ENCODE peak calls at places on chromosomes 2 and 18, in seven cellular contexts. A is mesendoderm, D is IMR-90, U is trophoblast cell, N is H9, L is H1, Y is mesenchymal stem cell. Z is an unnamed sample.

GRCh38 chr2:240435457-240435954 is at the start of gene GPC1:
- DNase-seq in U (peak), Y (peak), L (no peak), D (peak), A (peak), N (peak), Z (peak)

GRCh38 chr2:40859617-40860016 is 407.7 kb upstream of the SLC8A1 start:
- DNase-seq in L (no peak), N (peak), A (peak), U (no peak), Y (no peak), D (no peak), Z (no peak)

GRCh38 chr2:200469708-200470600 is 39.9 kb downstream of the KCTD18 start:
- DNase-seq in N (no peak), D (no peak), L (no peak), U (peak), Y (no peak), A (no peak), Z (peak)

GRCh38 chr2:128536925-128537620 is 218.4 kb upstream of the HS6ST1 start:
- DNase-seq in N (peak), L (peak), Y (peak), A (peak), U (no peak), D (peak), Z (peak)

GRCh38 chr2:17934721-17935120 is 56.3 kb downstream of the KCNS3 start:
- DNase-seq in A (no peak), L (no peak), D (peak), Y (peak), U (no peak), N (no peak), Z (no peak)

GRCh38 chr18:61203151-61203550 is 130.1 kb upstream of the CDH20 start:
- DNase-seq in Y (peak), D (no peak), L (no peak), A (no peak), U (peak), N (no peak), Z (no peak)

GRCh38 chr2:157444643-157445040 is 753 bp upstream of the CYTIP start:
- DNase-seq in A (no peak), D (no peak), L (no peak), U (no peak), Y (no peak), N (no peak), Z (no peak)

GRCh38 chr18:5600376-5601071 is 56.7 kb upstream of the EPB41L3 start:
- DNase-seq in Y (no peak), L (no peak), A (peak), U (peak), D (peak), N (no peak), Z (no peak)

GRCh38 chr2:115162454-115163293 is 720.2 kb downstream of the DPP10 start:
- DNase-seq in U (peak), Y (peak), L (no peak), D (no peak), N (peak), A (peak), Z (peak)

GRCh38 chr2:217785544-217786045 is 217.2 kb downstream of the TNS1 start:
- DNase-seq in Y (peak), L (peak), N (peak), A (peak), D (peak), U (peak), Z (peak)

GRCh38 chr2:8548065-8548870 is 133.6 kb upstream of the ID2 start:
- DNase-seq in U (no peak), N (peak), L (no peak), A (no peak), D (no peak), Y (no peak), Z (no peak)

GRCh38 chr2:17300141-17300540 is 218.1 kb downstream of the RAD51AP2 start:
- DNase-seq in U (peak), A (no peak), Y (peak), L (no peak), N (no peak), D (peak), Z (no peak)

GRCh38 chr2:1037066-1037465 is 86.4 kb downstream of the SNTG2 start:
- DNase-seq in Y (no peak), D (no peak), A (no peak), N (no peak), L (no peak), U (no peak), Z (no peak)

GRCh38 chr2:110718990-110719389 is 13.4 kb upstream of the ACOXL start:
- DNase-seq in Y (no peak), A (no peak), N (no peak), D (no peak), L (no peak), U (peak), Z (no peak)

GRCh38 chr2:241649414-241649813 is 11.9 kb downstream of the ATG4B start:
- DNase-seq in D (no peak), Y (no peak), U (no peak), A (no peak), N (no peak), L (no peak), Z (no peak)

GRCh38 chr2:36348721-36349120 is 6.9 kb upstream of the CRIM1 start:
- DNase-seq in N (no peak), Y (peak), U (peak), L (no peak), A (no peak), D (peak), Z (no peak)

GRCh38 chr2:36354816-36355156 is 792 bp upstream of the CRIM1 start:
- DNase-seq in Y (no peak), D (no peak), L (no peak), A (no peak), U (peak), N (no peak), Z (no peak)

GRCh38 chr2:36352711-36353110 is 2.9 kb upstream of the CRIM1 start:
- DNase-seq in L (no peak), A (peak), U (peak), N (no peak), Y (peak), D (peak), Z (no peak)

GRCh38 chr2:36352024-36352398 is 3.6 kb upstream of the CRIM1 start:
- DNase-seq in L (no peak), D (peak), Y (peak), N (peak), U (peak), A (peak), Z (no peak)

DNA sequence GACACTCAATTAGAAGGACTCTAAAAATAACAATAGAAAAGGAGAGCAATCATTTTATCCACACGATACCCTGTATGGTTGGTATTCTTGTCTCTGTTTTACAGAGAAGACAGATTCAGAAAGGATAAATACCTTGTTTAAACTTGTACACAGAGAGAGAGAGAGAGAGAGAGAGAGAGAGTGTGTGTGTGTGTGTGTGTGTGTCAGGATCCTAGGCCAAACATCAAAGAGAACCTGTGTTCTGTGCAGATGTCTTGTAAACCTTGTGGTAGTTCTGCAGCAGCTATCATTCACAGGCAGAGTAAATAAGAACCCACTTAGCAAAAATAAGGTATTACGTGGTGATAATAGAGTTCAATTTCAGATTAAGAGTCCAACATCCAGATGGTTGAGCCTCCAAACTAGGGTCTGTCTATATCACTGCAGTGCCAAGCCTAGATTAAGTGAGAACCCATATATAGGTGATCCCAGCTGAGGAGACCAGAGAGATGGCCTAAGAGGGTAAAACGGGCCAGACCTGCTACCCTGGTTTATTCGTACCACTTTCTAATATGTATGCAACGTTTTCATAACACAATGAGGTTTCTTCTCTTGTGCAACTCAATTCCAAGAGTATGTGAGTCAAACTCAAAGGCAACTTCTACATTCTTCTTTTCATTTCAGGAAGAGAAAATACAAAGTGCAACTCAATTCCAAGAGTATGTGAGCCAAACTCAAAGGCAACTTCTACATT is 4.1 kb upstream of the CRIM1 start:
- DNase-seq in U (peak), N (no peak), A (no peak), Y (no peak), D (no peak), L (no peak), Z (no peak)
- H4K8ac ChIP-seq in U (no peak), N (no peak), A (no peak), Y (no peak), D (peak), L (no peak), Z (no peak)

GRCh38 chr2:145752091-145752806 is 1232.3 kb upstream of the ZEB2 start:
- DNase-seq in N (no peak), Y (peak), L (no peak), U (peak), D (peak), A (peak), Z (peak)

GRCh38 chr2:145750074-145750473 is 1230.2 kb upstream of the ZEB2 start:
- DNase-seq in D (no peak), Y (no peak), A (no peak), N (no peak), U (no peak), L (no peak), Z (no peak)

GRCh38 chr2:145750617-145751016 is 1230.7 kb upstream of the ZEB2 start:
- DNase-seq in Y (no peak), D (no peak), N (no peak), A (no peak), L (no peak), U (peak), Z (no peak)

GRCh38 chr2:145751155-145751554 is 1231.2 kb upstream of the ZEB2 start:
- DNase-seq in Y (peak), N (no peak), D (no peak), A (peak), U (no peak), L (no peak), Z (no peak)

GRCh38 chr2:145751634-145752033 is 1231.7 kb upstream of the ZEB2 start:
- DNase-seq in L (no peak), D (peak), Y (peak), U (peak), A (peak), N (no peak), Z (no peak)
- H3K9ac ChIP-seq in L (no peak), D (no peak), Y (peak), U (no peak), A (no peak), N (no peak), Z (no peak)

GRCh38 chr18:49175476-49175875 is 224.7 kb upstream of the SMAD7 start:
- DNase-seq in A (no peak), L (no peak), D (no peak), N (no peak), U (no peak), Y (no peak), Z (no peak)
- H2BK120ac ChIP-seq in A (no peak), L (no peak), D (no peak), N (no peak), U (no peak), Y (no peak), Z (no peak)

GRCh38 chr2:85875613-85876012 is 13.2 kb downstream of the ST3GAL5 start:
- DNase-seq in D (no peak), N (no peak), A (no peak), L (no peak), Y (no peak), U (no peak), Z (no peak)
- H4K8ac ChIP-seq in D (no peak), N (no peak), A (no peak), L (no peak), Y (no peak), U (no peak), Z (no peak)

DNA sequence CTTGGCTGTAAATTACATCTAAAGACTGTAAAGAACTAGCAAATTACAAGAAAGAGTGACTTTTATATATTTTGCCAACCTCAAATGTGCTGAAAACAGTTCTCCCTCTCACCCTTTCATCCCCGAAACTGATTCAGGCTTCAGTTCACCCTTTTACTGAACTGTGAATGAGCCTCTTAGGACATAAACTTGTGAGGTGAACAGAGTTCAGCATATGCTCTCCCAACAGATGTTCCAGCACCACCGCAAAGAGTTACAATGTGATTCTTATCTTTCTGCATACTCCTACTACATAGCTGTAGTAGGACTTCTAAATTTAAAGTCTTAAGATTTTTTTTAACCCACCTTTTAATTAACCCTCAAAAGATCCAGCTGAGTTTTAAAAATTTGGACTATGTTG is 1.2 kb upstream of the ZCCHC2 start:
- DNase-seq in U (peak), N (no peak), D (no peak), Y (peak), L (no peak), A (no peak), Z (no peak)
- H3K9ac ChIP-seq in U (no peak), N (no peak), D (no peak), Y (peak), L (no peak), A (no peak), Z (no peak)

DNA sequence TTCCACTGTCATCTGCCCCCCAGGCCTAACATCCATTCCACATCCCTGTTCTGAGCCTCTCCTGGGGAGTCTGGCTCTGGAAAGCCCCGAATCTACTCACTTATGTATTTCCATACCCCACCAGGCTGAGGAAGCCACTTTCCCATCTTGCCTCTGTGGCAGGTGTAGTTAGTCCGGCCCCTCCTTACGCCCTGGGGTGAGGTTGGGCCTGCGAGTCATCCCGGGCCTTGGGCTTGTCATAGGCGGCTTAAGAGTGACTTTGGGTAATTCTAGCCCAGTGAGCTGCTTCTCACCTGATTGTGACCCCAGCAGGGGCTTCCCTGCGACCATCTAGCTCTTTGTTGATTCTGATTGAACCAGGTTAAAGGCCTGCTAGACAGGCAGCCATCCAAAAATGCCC is 21.1 kb downstream of the PCARE start:
- DNase-seq in Y (no peak), D (peak), U (no peak), N (peak), L (no peak), A (peak), Z (no peak)
- H2BK120ac ChIP-seq in Y (no peak), D (no peak), U (no peak), N (no peak), L (no peak), A (no peak), Z (no peak)

GRCh38 chr2:11830708-11831301 is 84.4 kb downstream of the LPIN1 start:
- DNase-seq in A (no peak), Y (no peak), D (no peak), U (no peak), N (no peak), L (no peak), Z (no peak)

GRCh38 chr2:11829947-11830707 is 83.7 kb downstream of the LPIN1 start:
- DNase-seq in A (peak), D (peak), Y (peak), L (peak), U (peak), N (peak), Z (peak)

GRCh38 chr2:11829324-11829946 is 83.0 kb downstream of the LPIN1 start:
- DNase-seq in L (peak), A (peak), Y (peak), U (peak), D (peak), N (peak), Z (peak)

GRCh38 chr2:11827547-11827946 is 81.1 kb downstream of the LPIN1 start:
- DNase-seq in D (no peak), L (no peak), A (no peak), N (no peak), Y (no peak), U (no peak), Z (no peak)

GRCh38 chr2:11828933-11829323 is 82.5 kb downstream of the LPIN1 start:
- DNase-seq in U (no peak), A (no peak), N (no peak), Y (no peak), L (no peak), D (no peak), Z (no peak)
- H4K8ac ChIP-seq in U (no peak), A (no peak), N (no peak), Y (peak), L (no peak), D (peak), Z (no peak)

GRCh38 chr18:69400976-69401474 is 337 bp downstream of the DOK6 start:
- DNase-seq in U (no peak), L (no peak), Y (peak), A (peak), N (no peak), D (peak), Z (peak)

GRCh38 chr18:69399253-69399652 is 1.4 kb upstream of the DOK6 start:
- DNase-seq in A (peak), L (no peak), N (no peak), Y (no peak), D (no peak), U (no peak), Z (no peak)

GRCh38 chr18:69401475-69402218 is 959 bp downstream of the DOK6 start:
- DNase-seq in U (no peak), N (peak), D (peak), A (peak), L (no peak), Y (peak), Z (peak)

GRCh38 chr18:69402219-69402989 is 1.7 kb downstream of the DOK6 start:
- DNase-seq in L (no peak), N (peak), A (peak), D (no peak), U (no peak), Y (peak), Z (peak)

DNA sequence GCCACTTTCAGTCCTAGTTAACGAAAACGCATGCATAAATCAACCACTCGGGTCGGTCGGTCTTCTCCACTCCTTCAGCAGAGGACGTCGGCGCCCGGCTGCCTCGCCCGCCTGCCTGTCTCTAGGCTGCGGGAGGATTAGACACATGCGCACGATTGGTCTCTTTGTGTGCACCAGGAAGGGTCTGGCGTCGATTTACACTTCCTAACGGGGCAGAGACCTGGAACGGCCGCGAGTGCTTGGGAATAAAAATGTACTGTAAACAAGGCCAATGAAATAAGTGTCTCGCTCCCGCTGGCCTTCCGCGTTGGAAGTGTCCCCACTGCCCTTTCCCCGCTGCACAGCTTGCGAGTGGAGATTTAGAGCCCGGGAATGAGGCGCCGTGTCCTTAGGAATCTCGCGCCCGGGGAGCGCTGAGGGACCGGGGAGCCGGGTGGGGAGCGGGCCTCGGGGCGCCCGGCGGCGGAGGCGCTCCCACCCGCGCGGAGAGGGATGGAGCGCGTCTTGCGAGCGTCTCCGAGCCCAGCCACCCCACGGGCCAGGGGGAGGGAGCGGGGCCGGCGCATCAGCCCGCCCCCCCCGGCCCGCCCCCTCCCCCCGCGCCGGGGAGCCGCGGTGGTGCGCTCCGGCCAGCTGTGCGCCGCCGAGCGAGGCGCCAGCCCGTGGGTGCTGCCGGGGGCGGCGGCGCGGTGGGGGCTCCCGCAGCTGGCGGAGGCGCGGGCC is at the start of gene DOK6:
- DNase-seq in A (peak), L (no peak), Y (peak), D (peak), N (peak), U (peak), Z (peak)
- H3K9ac ChIP-seq in A (peak), L (no peak), Y (peak), D (peak), N (peak), U (peak), Z (peak)

GRCh38 chr2:86235196-86235980 is 36.1 kb downstream of the MRPL35 start:
- DNase-seq in N (no peak), L (no peak), A (no peak), Y (no peak), U (peak), D (no peak), Z (peak)

GRCh38 chr2:86234573-86235131 is 35.4 kb downstream of the MRPL35 start:
- DNase-seq in N (no peak), D (no peak), U (peak), Y (no peak), L (no peak), A (no peak), Z (no peak)

GRCh38 chr2:86239326-86239725 is 40.1 kb downstream of the MRPL35 start:
- DNase-seq in Y (no peak), N (no peak), A (no peak), D (no peak), U (no peak), L (no peak), Z (no peak)

GRCh38 chr2:86238354-86238753 is 39.1 kb downstream of the MRPL35 start:
- DNase-seq in U (no peak), D (no peak), A (no peak), Y (no peak), N (no peak), L (no peak), Z (no peak)

DNA sequence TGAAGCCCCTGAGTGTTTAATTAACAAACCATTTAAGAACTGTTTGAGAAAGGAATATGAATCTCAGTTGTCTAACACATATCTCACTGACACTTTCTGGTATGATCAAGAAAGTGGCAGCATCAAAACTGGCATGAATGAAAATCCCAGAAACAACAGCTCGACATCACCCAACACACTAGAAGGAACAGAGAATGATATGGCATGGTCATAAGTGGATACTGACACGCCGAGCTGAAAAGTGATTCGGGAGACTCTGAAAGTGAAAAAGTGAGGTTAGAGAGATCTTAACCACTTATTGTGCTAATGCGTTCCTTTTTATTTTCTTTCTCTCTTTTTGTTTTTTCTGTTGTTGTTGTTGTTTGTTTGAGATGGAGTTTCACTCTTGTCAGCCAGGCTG is 37.9 kb downstream of the MRPL35 start:
- DNase-seq in A (no peak), N (no peak), L (no peak), Y (no peak), D (no peak), U (no peak), Z (no peak)
- H2BK120ac ChIP-seq in A (no peak), N (no peak), L (no peak), Y (no peak), D (no peak), U (no peak), Z (no peak)

Z was measured in neuronal stem cell.